ENCODE peak calls at places on chromosome 11, in seven cellular contexts. Q is neuronal stem cell; A is naive thymus-derived CD4-positive, alpha-beta T cell; X is mesenchymal stem cell; N is kidney; W is tibial nerve; K is lower lobe of right lung. F is an unnamed sample.

GRCh38 chr11:60334005-60334620 is 7.1 kb downstream of the MS4A6E start:
- DNase-seq in N (no peak), A (peak; percentile 50), X (peak; percentile 75), W (peak; percentile 58), Q (peak; percentile 71), K (peak; percentile 49), F (peak; percentile 88)

GRCh38 chr11:128232588-128232987 is 354.8 kb downstream of the ETS1 start:
- DNase-seq in K (no peak), X (no peak), A (no peak), Q (no peak), N (no peak), W (no peak), F (no peak)

GRCh38 chr11:83436855-83437254 is 150.7 kb upstream of the CCDC90B start:
- DNase-seq in N (no peak), A (no peak), X (no peak), W (no peak), Q (no peak), K (no peak), F (no peak)

GRCh38 chr11:43825217-43825816 is 55.3 kb upstream of the ALKBH3 start:
- DNase-seq in A (no peak), X (peak; percentile 41), K (no peak), Q (no peak), N (no peak), W (no peak), F (peak; percentile 40)

GRCh38 chr11:43021466-43021865 is 290.3 kb upstream of the API5 start:
- DNase-seq in A (no peak), N (no peak), K (no peak), Q (no peak), X (no peak), W (no peak), F (peak; percentile 11)

GRCh38 chr11:9609002-9609759 is 35.7 kb downstream of the WEE1 start:
- DNase-seq in N (no peak), K (no peak), X (no peak), W (no peak), Q (no peak), A (no peak), F (no peak)

GRCh38 chr11:102144357-102145342 is 34.4 kb downstream of the YAP1 start:
- DNase-seq in Q (peak; percentile 48), N (no peak), X (peak; percentile 52), W (no peak), K (no peak), A (no peak), F (peak; percentile 55)

GRCh38 chr11:119315139-119316016 is 1.6 kb downstream of the MCAM start:
- DNase-seq in X (peak; percentile 28), W (no peak), N (no peak), K (no peak), Q (no peak), A (peak; percentile 49), F (no peak)

GRCh38 chr11:64516226-64516625 is 74.8 kb upstream of the SLC22A12 start:
- DNase-seq in K (no peak), W (no peak), Q (no peak), A (peak; percentile 1), X (no peak), N (no peak), F (no peak)

GRCh38 chr11:129141748-129142475 is 50.2 kb downstream of the ARHGAP32 start:
- DNase-seq in X (no peak), Q (no peak), K (no peak), N (no peak), W (no peak), A (no peak), F (no peak)

GRCh38 chr11:111010391-111011354 is 234.9 kb upstream of the POU2AF2 start:
- DNase-seq in X (no peak), A (no peak), N (no peak), W (no peak), K (no peak), Q (no peak), F (no peak)

GRCh38 chr11:72352859-72353551 is 81.3 kb downstream of the CLPB start:
- DNase-seq in A (no peak), K (no peak), W (no peak), X (peak; percentile 65), N (no peak), Q (peak; percentile 14), F (no peak)

GRCh38 chr11:132347156-132348090 is 977.0 kb downstream of the NTM start:
- DNase-seq in A (no peak), X (no peak), K (no peak), W (no peak), Q (no peak), N (no peak), F (no peak)

GRCh38 chr11:15826826-15827225 is 529.5 kb downstream of the SOX6 start:
- DNase-seq in Q (peak; percentile 73), A (no peak), W (no peak), N (no peak), X (no peak), K (no peak), F (peak; percentile 87)

GRCh38 chr11:7490054-7490453 is 4.7 kb downstream of the OLFML1 start:
- DNase-seq in X (peak; percentile 9), K (no peak), N (no peak), W (no peak), A (no peak), Q (no peak), F (no peak)

GRCh38 chr11:32434387-32435151 is 770 bp downstream of the WT1 start:
- DNase-seq in X (no peak), K (no peak), W (no peak), N (no peak), A (no peak), Q (no peak), F (peak; percentile 67)

GRCh38 chr11:11620966-11621880 is 582 bp downstream of the GALNT18 start:
- DNase-seq in W (no peak), N (peak; percentile 80), Q (peak; percentile 40), A (no peak), K (peak; percentile 55), X (peak; percentile 56), F (peak; percentile 14)

GRCh38 chr11:71498091-71498490 is 29.0 kb upstream of the KRTAP5-7 start:
- DNase-seq in A (no peak), Q (no peak), W (no peak), X (no peak), N (no peak), K (no peak), F (no peak)

GRCh38 chr11:128530119-128531091 is 57.0 kb downstream of the ETS1 start:
- DNase-seq in X (peak; percentile 82), W (no peak), A (no peak), N (no peak), K (no peak), Q (no peak), F (no peak)

GRCh38 chr11:30143098-30143705 is 87.6 kb upstream of the FSHB start:
- DNase-seq in Q (peak; percentile 63), X (peak; percentile 44), A (no peak), W (no peak), K (no peak), N (no peak), F (peak; percentile 20)

GRCh38 chr11:10302294-10302743 is 2.6 kb upstream of the ADM start:
- DNase-seq in Q (no peak), N (no peak), W (no peak), A (no peak), K (no peak), X (peak; percentile 69), F (no peak)

GRCh38 chr11:130439160-130439519 is 9.3 kb upstream of the ADAMTS15 start:
- DNase-seq in A (no peak), W (no peak), Q (no peak), K (no peak), X (no peak), N (no peak), F (no peak)

GRCh38 chr11:126484266-126484665 is 128.8 kb downstream of the ST3GAL4 start:
- DNase-seq in W (no peak), X (peak; percentile 52), K (no peak), Q (no peak), A (no peak), N (no peak), F (no peak)

GRCh38 chr11:12123177-12123576 is 12.8 kb downstream of the MICAL2 start:
- DNase-seq in X (peak; percentile 85), Q (no peak), W (no peak), K (no peak), N (no peak), A (no peak), F (no peak)

GRCh38 chr11:19187101-19187500 is 14.7 kb downstream of the CSRP3 start:
- DNase-seq in A (no peak), N (no peak), Q (no peak), W (no peak), X (peak; percentile 32), K (no peak), F (no peak)

GRCh38 chr11:34167961-34168360 is 62.5 kb downstream of the NAT10 start:
- DNase-seq in Q (no peak), A (no peak), W (no peak), N (peak; percentile 66), X (no peak), K (no peak), F (no peak)
- H3K4me3 ChIP-seq in Q (no peak overlapping the region), A (no peak overlapping the region), W (no peak overlapping the region), N (no peak overlapping the region), X (no peak overlapping the region), K (no peak overlapping the region), F (no peak overlapping the region)

DNA sequence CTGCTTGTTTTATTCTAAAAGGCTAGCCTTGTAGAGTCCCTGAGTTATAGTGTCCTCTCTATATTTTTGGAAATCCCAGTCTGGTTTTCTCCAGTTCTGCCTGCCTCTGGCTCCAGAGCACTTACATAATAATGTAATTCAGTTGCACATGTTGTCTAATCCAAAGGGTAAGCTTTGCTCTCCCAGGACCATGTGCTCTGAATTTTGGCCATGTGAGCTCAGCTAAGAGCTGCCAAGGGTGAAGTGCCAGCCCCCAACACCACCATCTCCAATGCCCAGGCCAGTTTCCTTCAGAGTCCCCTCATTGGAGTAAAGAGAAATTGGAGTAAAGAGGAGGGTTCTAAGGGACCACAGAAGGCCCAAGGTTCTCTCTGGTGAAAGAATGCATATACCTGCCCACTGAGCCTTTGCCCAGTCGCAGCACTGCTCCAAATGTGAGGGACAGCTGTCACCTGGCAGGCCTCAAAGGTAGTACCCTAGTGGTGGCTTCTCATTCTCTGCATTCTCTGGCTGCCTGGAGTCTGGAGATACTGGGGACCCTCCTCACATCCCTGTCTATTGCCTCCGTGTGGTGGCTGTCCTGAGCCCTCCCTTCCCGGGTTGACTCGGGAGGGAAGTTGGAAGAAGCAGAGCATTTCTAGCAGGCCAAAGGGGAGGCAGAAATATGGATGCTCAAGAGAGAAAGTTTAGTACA is 4.9 kb downstream of the CRY2 start:
- DNase-seq in A (no peak), Q (no peak), K (no peak), X (no peak), N (no peak), W (no peak), F (peak; percentile 12)
- H3K4me1 ChIP-seq in A (peaks cover 23% of the 10 kb centered on the region), Q (peaks cover 4% of the 10 kb centered on the region), K (peaks cover 92% of the 10 kb centered on the region), X (peaks cover 9% of the 10 kb centered on the region), N (peaks cover 46% of the 10 kb centered on the region), W (peaks cover 82% of the 10 kb centered on the region), F (peaks cover 20% of the 10 kb centered on the region)

DNA sequence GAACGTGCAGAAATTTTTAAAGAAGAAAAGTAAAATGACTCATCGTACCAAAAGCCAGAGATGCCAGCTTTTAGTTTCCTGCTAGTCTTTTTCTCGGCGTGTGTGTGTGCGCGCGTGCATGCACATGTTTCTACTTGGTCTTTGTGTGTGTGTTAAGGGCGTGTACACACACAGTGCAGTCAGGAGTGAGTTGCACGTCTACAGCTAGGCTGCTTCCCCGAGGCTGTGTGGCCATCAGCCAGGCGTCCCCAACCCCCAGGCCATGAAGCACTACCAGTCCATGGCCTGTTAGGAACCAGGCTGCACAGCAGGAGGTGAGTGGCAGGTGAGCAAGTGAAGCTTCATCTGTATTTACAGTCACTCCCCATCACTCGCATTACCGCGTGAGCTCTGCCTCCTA is 36.4 kb downstream of the KCNQ1 start:
- DNase-seq in N (no peak), Q (no peak), X (no peak), K (no peak), A (no peak), W (no peak), F (no peak)
- H3K9me3 ChIP-seq in N (no peaks in the 10 kb centered on the region), Q (no peaks in the 10 kb centered on the region), X (peaks cover 16% of the 10 kb centered on the region), K (no peaks in the 10 kb centered on the region), A (no peaks in the 10 kb centered on the region), W (no peaks in the 10 kb centered on the region), F (peaks cover 2% of the 10 kb centered on the region)

GRCh38 chr11:17446482-17446881 is 30.2 kb downstream of the ABCC8 start:
- DNase-seq in Q (no peak), X (no peak), W (no peak), K (no peak), N (no peak), A (no peak), F (no peak)
- H3K4me3 ChIP-seq in Q (no peak overlapping the region), X (no peak overlapping the region), W (no peak overlapping the region), K (no peak overlapping the region), N (no peak overlapping the region), A (no peak overlapping the region), F (no peak overlapping the region)

F was measured in HAP-1.